ENCODE peak calls at places on chromosome 5, in ten cellular contexts. S, B, H, N, X, W, K, O, D and C are unnamed samples.

GRCh38 chr5:15837584-15838289 is 337.8 kb downstream of the FBXL7 start:
- DNase-seq in S (no peak), B (no peak), H (no peak), N (no peak), X (no peak), W (no peak), K (no peak), O (no peak), D (no peak), C (no peak)

GRCh38 chr5:150731669-150732068 is 27.1 kb downstream of the DCTN4 start:
- DNase-seq in S (no peak), B (no peak), H (no peak), N (no peak), X (no peak), W (no peak), K (no peak), O (no peak), D (no peak), C (no peak)

GRCh38 chr5:131932235-131932634 is 13.2 kb downstream of the MEIKIN start:
- DNase-seq in S (no peak), B (no peak), H (no peak), N (no peak), X (no peak), W (no peak), K (no peak), O (no peak), D (no peak), C (no peak)

GRCh38 chr5:138148811-138149210 is 9.6 kb upstream of the NME5 start:
- DNase-seq in S (peak), B (no peak), H (no peak), N (peak), X (peak), W (peak), K (no peak), O (no peak), D (peak), C (peak)

GRCh38 chr5:65765582-65765981 is 43.6 kb downstream of the NLN start:
- DNase-seq in S (no peak), B (no peak), H (no peak), N (no peak), X (no peak), W (no peak), K (no peak), O (no peak), D (no peak), C (no peak)

GRCh38 chr5:3310551-3311340 is 284.9 kb upstream of the IRX1 start:
- DNase-seq in S (no peak), B (no peak), H (no peak), N (no peak), X (peak), W (peak), K (peak), O (no peak), D (no peak), C (no peak)

GRCh38 chr5:168570490-168571328 is 8.5 kb downstream of the PANK3 start:
- DNase-seq in S (no peak), B (no peak), H (no peak), N (no peak), X (no peak), W (no peak), K (no peak), O (no peak), D (no peak), C (no peak)

GRCh38 chr5:138611295-138612220 is 36.4 kb upstream of the HSPA9 start:
- DNase-seq in S (no peak), B (peak), H (no peak), N (no peak), X (no peak), W (peak), K (peak), O (no peak), D (no peak), C (no peak)

GRCh38 chr5:142171270-142171669 is 62.7 kb downstream of the NDFIP1 start:
- DNase-seq in S (no peak), B (no peak), H (peak), N (no peak), X (no peak), W (peak), K (peak), O (no peak), D (no peak), C (no peak)

GRCh38 chr5:132017316-132017715 is 5.9 kb upstream of the ACSL6 start:
- DNase-seq in S (no peak), B (no peak), H (no peak), N (no peak), X (no peak), W (no peak), K (no peak), O (no peak), D (no peak), C (no peak)

GRCh38 chr5:173802670-173803165 is 85.4 kb upstream of the CPEB4 start:
- DNase-seq in S (no peak), B (peak), H (no peak), N (peak), X (peak), W (peak), K (no peak), O (peak), D (peak), C (no peak)

GRCh38 chr5:158669275-158669674 is 430.4 kb downstream of the EBF1 start:
- DNase-seq in S (no peak), B (no peak), H (no peak), N (no peak), X (no peak), W (no peak), K (no peak), O (no peak), D (no peak), C (no peak)

GRCh38 chr5:147455822-147456221 is 54.0 kb downstream of the DPYSL3 start:
- DNase-seq in S (no peak), B (no peak), H (no peak), N (no peak), X (peak), W (no peak), K (no peak), O (no peak), D (no peak), C (no peak)

GRCh38 chr5:122909470-122910100 is 64.2 kb downstream of the SNX24 start:
- DNase-seq in S (no peak), B (no peak), H (no peak), N (no peak), X (no peak), W (no peak), K (no peak), O (no peak), D (no peak), C (no peak)

GRCh38 chr5:149886697-149887470 is 57.7 kb downstream of the PDE6A start:
- DNase-seq in S (no peak), B (no peak), H (no peak), N (peak), X (peak), W (no peak), K (no peak), O (no peak), D (no peak), C (no peak)

GRCh38 chr5:159536626-159537025 is 206.3 kb upstream of the IL12B start:
- DNase-seq in S (no peak), B (no peak), H (no peak), N (no peak), X (no peak), W (no peak), K (no peak), O (no peak), D (no peak), C (no peak)

GRCh38 chr5:38420691-38421395 is 135.6 kb downstream of the LIFR start:
- DNase-seq in S (no peak), B (peak), H (no peak), N (no peak), X (peak), W (peak), K (peak), O (peak), D (peak), C (peak)

GRCh38 chr5:475704-476101 is 32.7 kb downstream of the EXOC3 start:
- DNase-seq in S (no peak), B (no peak), H (no peak), N (no peak), X (no peak), W (no peak), K (no peak), O (no peak), D (no peak), C (no peak)

GRCh38 chr5:173793677-173794570 is 94.2 kb upstream of the CPEB4 start:
- DNase-seq in S (no peak), B (no peak), H (no peak), N (peak), X (no peak), W (no peak), K (no peak), O (no peak), D (no peak), C (no peak)

GRCh38 chr5:136769900-136770684 is 404.7 kb upstream of the TRPC7 start:
- DNase-seq in S (no peak), B (peak), H (peak), N (peak), X (peak), W (peak), K (peak), O (peak), D (peak), C (no peak)

GRCh38 chr5:116887104-116887503 is 312.5 kb upstream of the SEMA6A start:
- DNase-seq in S (no peak), B (no peak), H (no peak), N (no peak), X (no peak), W (peak), K (no peak), O (no peak), D (no peak), C (no peak)

GRCh38 chr5:54772232-54773168 is 212.9 kb downstream of the ESM1 start:
- DNase-seq in S (no peak), B (no peak), H (peak), N (no peak), X (no peak), W (peak), K (no peak), O (no peak), D (no peak), C (no peak)

GRCh38 chr5:16812911-16813310 is 123.2 kb downstream of the MYO10 start:
- DNase-seq in S (no peak), B (peak), H (no peak), N (no peak), X (peak), W (peak), K (peak), O (no peak), D (peak), C (no peak)

GRCh38 chr5:78634634-78635033 is 13.9 kb downstream of the LHFPL2 start:
- DNase-seq in S (no peak), B (no peak), H (no peak), N (no peak), X (no peak), W (no peak), K (no peak), O (no peak), D (peak), C (no peak)

GRCh38 chr5:72234265-72234700 is 85.8 kb downstream of the MRPS27 start:
- DNase-seq in S (no peak), B (peak), H (no peak), N (no peak), X (peak), W (peak), K (no peak), O (no peak), D (peak), C (no peak)

GRCh38 chr5:132445640-132445923 is 45.0 kb downstream of the IRF1 start:
- DNase-seq in S (no peak), B (no peak), H (no peak), N (no peak), X (no peak), W (no peak), K (peak), O (no peak), D (no peak), C (no peak)

GRCh38 chr5:150301170-150301505 is 1.6 kb downstream of the ARSI start:
- DNase-seq in S (no peak), B (peak), H (no peak), N (no peak), X (peak), W (no peak), K (no peak), O (no peak), D (no peak), C (no peak)

GRCh38 chr5:90134892-90135291 is 274.7 kb downstream of the CETN3 start:
- DNase-seq in S (no peak), B (peak), H (no peak), N (peak), X (peak), W (peak), K (no peak), O (peak), D (no peak), C (no peak)

GRCh38 chr5:78633710-78634109 is 14.9 kb downstream of the LHFPL2 start:
- DNase-seq in S (peak), B (no peak), H (no peak), N (no peak), X (peak), W (no peak), K (no peak), O (no peak), D (no peak), C (no peak)

GRCh38 chr5:121976979-121977378 is 15.2 kb downstream of the SRFBP1 start:
- DNase-seq in S (no peak), B (no peak), H (no peak), N (no peak), X (peak), W (peak), K (no peak), O (no peak), D (no peak), C (no peak)

GRCh38 chr5:11709021-11709420 is 195.2 kb downstream of the CTNND2 start:
- DNase-seq in S (no peak), B (no peak), H (no peak), N (no peak), X (no peak), W (no peak), K (no peak), O (no peak), D (no peak), C (no peak)

GRCh38 chr5:134604908-134605307 is 27.7 kb downstream of the SAR1B start:
- DNase-seq in S (no peak), B (no peak), H (no peak), N (no peak), X (no peak), W (no peak), K (no peak), O (no peak), D (no peak), C (no peak)

GRCh38 chr5:176355400-176356178 is 6.0 kb downstream of the KIAA1191 start:
- DNase-seq in S (no peak), B (no peak), H (no peak), N (no peak), X (no peak), W (no peak), K (peak), O (no peak), D (no peak), C (no peak)

GRCh38 chr5:95856501-95856981 is 34.0 kb upstream of the GLRX start:
- DNase-seq in S (no peak), B (no peak), H (no peak), N (no peak), X (no peak), W (no peak), K (no peak), O (no peak), D (no peak), C (no peak)

GRCh38 chr5:95859327-95860060 is 37.0 kb upstream of the GLRX start:
- DNase-seq in S (no peak), B (peak), H (no peak), N (no peak), X (no peak), W (peak), K (no peak), O (no peak), D (peak), C (no peak)

GRCh38 chr5:95858023-95858461 is 35.5 kb upstream of the GLRX start:
- DNase-seq in S (no peak), B (peak), H (no peak), N (peak), X (peak), W (no peak), K (no peak), O (no peak), D (no peak), C (no peak)

GRCh38 chr5:95857185-95857945 is 34.8 kb upstream of the GLRX start:
- DNase-seq in S (peak), B (peak), H (peak), N (peak), X (no peak), W (no peak), K (no peak), O (peak), D (no peak), C (no peak)

GRCh38 chr5:95858661-95859326 is 36.3 kb upstream of the GLRX start:
- DNase-seq in S (peak), B (peak), H (peak), N (peak), X (peak), W (peak), K (peak), O (peak), D (peak), C (peak)
- H3K4me3 ChIP-seq in S (peak), B (no peak), H (peak), N (peak), X (peak), W (peak), K (peak), O (peak), D (peak), C (peak)

DNA sequence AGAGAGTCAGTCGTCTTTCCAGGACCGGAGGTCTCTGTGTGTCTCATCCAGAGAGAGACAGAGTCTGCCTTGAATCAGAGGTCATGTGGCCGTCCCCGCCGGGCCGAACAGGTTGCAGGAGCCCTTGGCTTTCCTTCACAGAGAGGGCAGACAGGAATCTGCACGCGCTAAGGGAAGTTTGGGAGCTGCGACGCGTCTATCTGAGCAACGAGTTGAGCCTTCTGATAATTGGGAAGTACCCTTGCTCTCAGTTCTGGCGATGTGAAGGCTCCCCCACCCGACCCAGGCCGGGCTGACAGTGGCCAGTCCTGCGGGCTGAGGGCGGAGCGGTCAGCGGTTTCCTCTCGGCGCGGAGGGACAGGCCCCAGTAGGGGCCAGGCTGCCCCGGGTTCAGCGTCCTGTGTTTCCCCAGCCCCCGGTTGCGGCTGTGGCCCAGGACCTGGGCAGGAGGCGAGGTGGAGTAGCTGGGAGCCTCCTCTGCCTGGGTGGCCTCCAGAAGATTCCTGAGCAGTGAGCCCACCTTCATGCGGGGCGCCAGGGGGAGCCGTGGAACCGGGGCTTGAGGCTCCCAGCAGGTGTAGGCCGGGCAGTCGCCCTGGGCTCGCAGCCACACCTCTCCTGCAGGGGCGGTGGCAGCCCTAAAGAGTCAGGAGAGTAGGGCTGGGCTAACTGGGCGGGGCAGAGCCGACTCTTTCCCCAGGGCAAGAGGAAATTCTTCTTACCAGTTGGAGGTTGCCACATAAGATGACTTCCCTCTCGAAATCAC is 13.8 kb downstream of the NR2F1 start:
- DNase-seq in S (no peak), B (no peak), H (peak), N (peak), X (no peak), W (no peak), K (peak), O (no peak), D (peak), C (no peak)
- TF ChIP-seq CTCF in S (no peak), B (no peak), H (no peak), N (no peak), X (no peak), W (no peak), K (peak), O (no peak), D (no peak), C (no peak)

GRCh38 chr5:91875133-91875779 is 492.1 kb upstream of the ARRDC3 start:
- DNase-seq in S (no peak), B (no peak), H (no peak), N (no peak), X (no peak), W (no peak), K (no peak), O (no peak), D (peak), C (no peak)
- H3K4me3 ChIP-seq in S (no peak), B (no peak), H (no peak), N (no peak), X (no peak), W (no peak), K (no peak), O (no peak), D (peak), C (no peak)

GRCh38 chr5:141040093-141040762 is 10.9 kb upstream of the PCDHB1 start:
- DNase-seq in S (no peak), B (peak), H (no peak), N (peak), X (no peak), W (peak), K (peak), O (no peak), D (peak), C (no peak)
- TF ChIP-seq CTCF in S (no peak), B (peak), H (peak), N (peak), X (peak), W (peak), K (peak), O (peak), D (peak), C (peak)

GRCh38 chr5:59187772-59188347 is 605.0 kb downstream of the RAB3C start:
- DNase-seq in S (no peak), B (no peak), H (no peak), N (no peak), X (no peak), W (no peak), K (no peak), O (no peak), D (peak), C (no peak)

GRCh38 chr5:59186623-59187022 is 603.7 kb downstream of the RAB3C start:
- DNase-seq in S (no peak), B (no peak), H (no peak), N (no peak), X (no peak), W (no peak), K (no peak), O (no peak), D (no peak), C (no peak)

GRCh38 chr5:59190746-59191145 is 607.9 kb downstream of the RAB3C start:
- DNase-seq in S (no peak), B (no peak), H (no peak), N (no peak), X (no peak), W (no peak), K (no peak), O (no peak), D (no peak), C (no peak)

GRCh38 chr5:59189482-59189881 is 606.6 kb downstream of the RAB3C start:
- DNase-seq in S (no peak), B (no peak), H (no peak), N (no peak), X (no peak), W (no peak), K (no peak), O (no peak), D (no peak), C (no peak)

GRCh38 chr5:59188415-59189225 is 605.7 kb downstream of the RAB3C start:
- DNase-seq in S (no peak), B (peak), H (no peak), N (peak), X (peak), W (peak), K (peak), O (peak), D (peak), C (peak)
- H3K4me3 ChIP-seq in S (no peak), B (no peak), H (peak), N (peak), X (peak), W (no peak), K (no peak), O (peak), D (peak), C (no peak)